ENCODE peak calls at places on chromosomes 7 and 10, in seven cellular contexts. One of them, this sample, is unnamed.

GRCh38 chr7:123570390-123571182 is 13.0 kb upstream of the NDUFA5 start:
- DNase-seq in HAP-1: no peak
- DNase-seq in cardiac muscle cell: peak; percentile 17
- DNase-seq in colonic mucosa: no peak
- DNase-seq in mesendoderm: no peak
- DNase-seq in heart left ventricle: no peak
- DNase-seq in CD8-positive, alpha-beta T cell: no peak
- DNase-seq in this sample: no peak

GRCh38 chr7:4198301-4198700 is 483.8 kb upstream of the FOXK1 start:
- DNase-seq in cardiac muscle cell: no peak
- DNase-seq in mesendoderm: no peak
- DNase-seq in heart left ventricle: no peak
- DNase-seq in CD8-positive, alpha-beta T cell: no peak
- DNase-seq in colonic mucosa: peak; percentile 52
- DNase-seq in HAP-1: no peak
- DNase-seq in this sample: no peak

GRCh38 chr10:98567396-98567795 is 120.7 kb upstream of the HPS1 start:
- DNase-seq in CD8-positive, alpha-beta T cell: no peak
- DNase-seq in cardiac muscle cell: peak; percentile 2
- DNase-seq in heart left ventricle: no peak
- DNase-seq in mesendoderm: no peak
- DNase-seq in colonic mucosa: no peak
- DNase-seq in HAP-1: no peak
- DNase-seq in this sample: no peak

GRCh38 chr10:59055046-59055445 is 121.4 kb upstream of the PHYHIPL start:
- DNase-seq in CD8-positive, alpha-beta T cell: no peak
- DNase-seq in HAP-1: no peak
- DNase-seq in cardiac muscle cell: no peak
- DNase-seq in heart left ventricle: no peak
- DNase-seq in mesendoderm: no peak
- DNase-seq in colonic mucosa: no peak
- DNase-seq in this sample: no peak

GRCh38 chr7:6889252-6889812 is 63.3 kb upstream of the CCZ1B start:
- DNase-seq in heart left ventricle: no peak
- DNase-seq in mesendoderm: no peak
- DNase-seq in CD8-positive, alpha-beta T cell: no peak
- DNase-seq in HAP-1: no peak
- DNase-seq in cardiac muscle cell: no peak
- DNase-seq in colonic mucosa: no peak
- DNase-seq in this sample: no peak

GRCh38 chr7:25032774-25033743 is 53.1 kb upstream of the OSBPL3 start:
- DNase-seq in colonic mucosa: no peak
- DNase-seq in mesendoderm: peak; percentile 31
- DNase-seq in CD8-positive, alpha-beta T cell: no peak
- DNase-seq in HAP-1: no peak
- DNase-seq in heart left ventricle: no peak
- DNase-seq in cardiac muscle cell: no peak
- DNase-seq in this sample: no peak

GRCh38 chr7:134669845-134670373 is 23.3 kb downstream of the BPGM start:
- DNase-seq in HAP-1: peak; percentile 40
- DNase-seq in colonic mucosa: peak; percentile 34
- DNase-seq in heart left ventricle: peak; percentile 23
- DNase-seq in mesendoderm: no peak
- DNase-seq in CD8-positive, alpha-beta T cell: peak; percentile 84
- DNase-seq in cardiac muscle cell: peak; percentile 83
- DNase-seq in this sample: no peak

GRCh38 chr10:54470324-54470631 is 330.8 kb downstream of the PCDH15 start:
- DNase-seq in CD8-positive, alpha-beta T cell: no peak
- DNase-seq in mesendoderm: peak; percentile 3
- DNase-seq in cardiac muscle cell: no peak
- DNase-seq in heart left ventricle: no peak
- DNase-seq in HAP-1: no peak
- DNase-seq in colonic mucosa: no peak
- DNase-seq in this sample: no peak

GRCh38 chr7:35993663-35994622 is 159.1 kb upstream of the EEPD1 start:
- DNase-seq in CD8-positive, alpha-beta T cell: no peak
- DNase-seq in mesendoderm: no peak
- DNase-seq in colonic mucosa: no peak
- DNase-seq in heart left ventricle: no peak
- DNase-seq in cardiac muscle cell: peak; percentile 42
- DNase-seq in HAP-1: no peak
- DNase-seq in this sample: no peak

GRCh38 chr10:95445223-95445836 is 115.8 kb downstream of the SORBS1 start:
- DNase-seq in cardiac muscle cell: peak; percentile 85
- DNase-seq in mesendoderm: no peak
- DNase-seq in heart left ventricle: peak; percentile 85
- DNase-seq in CD8-positive, alpha-beta T cell: no peak
- DNase-seq in HAP-1: no peak
- DNase-seq in colonic mucosa: peak; percentile 76
- DNase-seq in this sample: peak; percentile 60

GRCh38 chr10:14365231-14365744 is 34.6 kb upstream of the FRMD4A start:
- DNase-seq in cardiac muscle cell: no peak
- DNase-seq in CD8-positive, alpha-beta T cell: no peak
- DNase-seq in colonic mucosa: no peak
- DNase-seq in mesendoderm: no peak
- DNase-seq in HAP-1: no peak
- DNase-seq in heart left ventricle: no peak
- DNase-seq in this sample: no peak

GRCh38 chr10:122338609-122339441 is 35.7 kb upstream of the PLEKHA1 start:
- DNase-seq in HAP-1: no peak
- DNase-seq in mesendoderm: no peak
- DNase-seq in colonic mucosa: peak; percentile 79
- DNase-seq in cardiac muscle cell: no peak
- DNase-seq in CD8-positive, alpha-beta T cell: no peak
- DNase-seq in heart left ventricle: no peak
- DNase-seq in this sample: no peak

GRCh38 chr10:74418285-74418872 is 267.4 kb downstream of the ADK start:
- DNase-seq in cardiac muscle cell: no peak
- DNase-seq in colonic mucosa: no peak
- DNase-seq in heart left ventricle: no peak
- DNase-seq in HAP-1: peak; percentile 84
- DNase-seq in CD8-positive, alpha-beta T cell: no peak
- DNase-seq in mesendoderm: peak; percentile 54
- DNase-seq in this sample: no peak

GRCh38 chr10:94308866-94309265 is 53.9 kb downstream of the NOC3L start:
- DNase-seq in CD8-positive, alpha-beta T cell: no peak
- DNase-seq in HAP-1: no peak
- DNase-seq in heart left ventricle: no peak
- DNase-seq in cardiac muscle cell: peak; percentile 21
- DNase-seq in mesendoderm: no peak
- DNase-seq in colonic mucosa: no peak
- DNase-seq in this sample: no peak

GRCh38 chr7:3648276-3648675 is 347.2 kb downstream of the SDK1 start:
- DNase-seq in mesendoderm: no peak
- DNase-seq in HAP-1: no peak
- DNase-seq in colonic mucosa: no peak
- DNase-seq in heart left ventricle: no peak
- DNase-seq in CD8-positive, alpha-beta T cell: no peak
- DNase-seq in cardiac muscle cell: no peak
- DNase-seq in this sample: no peak

GRCh38 chr7:74489997-74490396 is 36.3 kb downstream of the GTF2IRD1 start:
- DNase-seq in colonic mucosa: no peak
- DNase-seq in CD8-positive, alpha-beta T cell: no peak
- DNase-seq in HAP-1: no peak
- DNase-seq in cardiac muscle cell: no peak
- DNase-seq in heart left ventricle: no peak
- DNase-seq in mesendoderm: no peak
- DNase-seq in this sample: no peak

GRCh38 chr7:151688236-151688780 is 168.6 kb upstream of the RHEB start:
- DNase-seq in colonic mucosa: no peak
- DNase-seq in CD8-positive, alpha-beta T cell: no peak
- DNase-seq in heart left ventricle: no peak
- DNase-seq in cardiac muscle cell: no peak
- DNase-seq in mesendoderm: no peak
- DNase-seq in HAP-1: no peak
- DNase-seq in this sample: no peak

GRCh38 chr7:148772297-148773089 is 73.8 kb downstream of the CUL1 start:
- DNase-seq in HAP-1: no peak
- DNase-seq in mesendoderm: peak; percentile 81
- DNase-seq in CD8-positive, alpha-beta T cell: peak; percentile 15
- DNase-seq in heart left ventricle: no peak
- DNase-seq in cardiac muscle cell: peak; percentile 64
- DNase-seq in colonic mucosa: no peak
- DNase-seq in this sample: no peak

GRCh38 chr10:33157108-33157507 is 177.4 kb downstream of the NRP1 start:
- DNase-seq in CD8-positive, alpha-beta T cell: no peak
- DNase-seq in cardiac muscle cell: peak; percentile 81
- DNase-seq in heart left ventricle: no peak
- DNase-seq in mesendoderm: peak; percentile 58
- DNase-seq in colonic mucosa: no peak
- DNase-seq in HAP-1: no peak
- DNase-seq in this sample: no peak

GRCh38 chr10:114492351-114493037 is 88.2 kb upstream of the AFAP1L2 start:
- DNase-seq in colonic mucosa: no peak
- DNase-seq in CD8-positive, alpha-beta T cell: no peak
- DNase-seq in HAP-1: no peak
- DNase-seq in mesendoderm: peak; percentile 33
- DNase-seq in cardiac muscle cell: peak; percentile 49
- DNase-seq in heart left ventricle: no peak
- DNase-seq in this sample: no peak

DNA sequence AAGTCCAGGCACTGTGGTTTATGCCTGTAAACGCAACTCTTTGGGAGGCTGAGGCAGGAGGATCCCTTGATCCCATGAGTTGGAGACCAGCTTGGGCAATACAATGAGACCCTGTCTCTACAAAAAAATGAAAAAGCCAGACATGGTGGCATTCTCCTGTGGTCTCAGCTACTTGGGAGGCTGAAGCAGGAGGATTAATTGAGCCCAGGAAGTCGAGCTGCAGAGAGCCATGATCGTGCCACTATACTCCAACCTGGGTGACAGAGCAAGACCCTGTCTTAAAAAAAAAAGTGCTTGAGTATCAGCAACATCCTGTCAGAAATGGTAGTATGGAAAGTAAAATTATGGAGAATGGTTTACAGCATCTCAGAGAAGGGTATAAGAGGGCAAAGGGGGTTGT is 11.6 kb downstream of the APBB1IP start:
- DNase-seq in CD8-positive, alpha-beta T cell: no peak
- DNase-seq in colonic mucosa: no peak
- DNase-seq in cardiac muscle cell: no peak
- DNase-seq in heart left ventricle: no peak
- DNase-seq in mesendoderm: no peak
- DNase-seq in HAP-1: no peak
- DNase-seq in this sample: no peak
- H3K4me1 ChIP-seq in CD8-positive, alpha-beta T cell: peaks cover 77% of the 10 kb centered on the region
- H3K4me1 ChIP-seq in colonic mucosa: no peaks in the 10 kb centered on the region
- H3K4me1 ChIP-seq in cardiac muscle cell: no peaks in the 10 kb centered on the region
- H3K4me1 ChIP-seq in heart left ventricle: no peaks in the 10 kb centered on the region
- H3K4me1 ChIP-seq in mesendoderm: no peaks in the 10 kb centered on the region
- H3K4me1 ChIP-seq in HAP-1: no peaks in the 10 kb centered on the region
- H3K4me1 ChIP-seq in this sample: no peaks in the 10 kb centered on the region

DNA sequence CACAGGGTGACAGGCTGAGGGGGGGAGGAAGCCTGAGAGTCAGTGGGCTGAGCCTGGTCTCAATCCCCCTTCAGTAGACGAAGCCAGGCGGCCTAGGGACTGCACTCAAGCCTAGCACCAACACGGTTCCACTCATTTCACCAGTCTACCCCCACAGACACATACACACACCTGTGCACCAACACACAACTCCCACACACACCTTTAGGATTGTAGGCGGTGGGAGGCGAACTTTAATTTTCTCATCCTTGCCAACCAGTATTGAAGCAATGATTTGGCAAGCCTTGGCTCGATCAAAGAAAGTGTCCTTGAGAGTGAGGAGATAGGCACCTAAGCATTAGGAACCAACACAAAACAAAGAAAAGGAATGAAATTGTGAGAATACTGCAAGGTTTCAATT is 19.7 kb downstream of the POLR3A start:
- DNase-seq in colonic mucosa: no peak
- DNase-seq in heart left ventricle: no peak
- DNase-seq in HAP-1: no peak
- DNase-seq in cardiac muscle cell: no peak
- DNase-seq in CD8-positive, alpha-beta T cell: no peak
- DNase-seq in mesendoderm: no peak
- DNase-seq in this sample: no peak
- H3K36me3 ChIP-seq in colonic mucosa: peaks cover 19% of the 10 kb centered on the region
- H3K36me3 ChIP-seq in heart left ventricle: peaks cover 91% of the 10 kb centered on the region
- H3K36me3 ChIP-seq in HAP-1: peaks cover 85% of the 10 kb centered on the region
- H3K36me3 ChIP-seq in cardiac muscle cell: peaks cover 73% of the 10 kb centered on the region
- H3K36me3 ChIP-seq in CD8-positive, alpha-beta T cell: peaks cover 67% of the 10 kb centered on the region
- H3K36me3 ChIP-seq in mesendoderm: peaks cover 18% of the 10 kb centered on the region
- H3K36me3 ChIP-seq in this sample: peaks cover 72% of the 10 kb centered on the region

GRCh38 chr7:143387156-143387975 is 6.2 kb downstream of the ZYX start:
- DNase-seq in mesendoderm: no peak
- DNase-seq in HAP-1: no peak
- DNase-seq in colonic mucosa: no peak
- DNase-seq in heart left ventricle: no peak
- DNase-seq in cardiac muscle cell: peak; percentile 18
- DNase-seq in CD8-positive, alpha-beta T cell: no peak
- DNase-seq in this sample: no peak

GRCh38 chr7:143390098-143390772 is 9.1 kb downstream of the ZYX start:
- DNase-seq in colonic mucosa: no peak
- DNase-seq in heart left ventricle: no peak
- DNase-seq in HAP-1: no peak
- DNase-seq in CD8-positive, alpha-beta T cell: no peak
- DNase-seq in mesendoderm: no peak
- DNase-seq in cardiac muscle cell: peak; percentile 8
- DNase-seq in this sample: no peak

GRCh38 chr7:143389316-143390097 is 8.4 kb downstream of the ZYX start:
- DNase-seq in HAP-1: no peak
- DNase-seq in CD8-positive, alpha-beta T cell: no peak
- DNase-seq in cardiac muscle cell: peak; percentile 15
- DNase-seq in colonic mucosa: no peak
- DNase-seq in mesendoderm: no peak
- DNase-seq in heart left ventricle: no peak
- DNase-seq in this sample: no peak

GRCh38 chr7:143388051-143388450 is 6.9 kb downstream of the ZYX start:
- DNase-seq in CD8-positive, alpha-beta T cell: no peak
- DNase-seq in mesendoderm: no peak
- DNase-seq in colonic mucosa: no peak
- DNase-seq in heart left ventricle: no peak
- DNase-seq in HAP-1: no peak
- DNase-seq in cardiac muscle cell: no peak
- DNase-seq in this sample: no peak

DNA sequence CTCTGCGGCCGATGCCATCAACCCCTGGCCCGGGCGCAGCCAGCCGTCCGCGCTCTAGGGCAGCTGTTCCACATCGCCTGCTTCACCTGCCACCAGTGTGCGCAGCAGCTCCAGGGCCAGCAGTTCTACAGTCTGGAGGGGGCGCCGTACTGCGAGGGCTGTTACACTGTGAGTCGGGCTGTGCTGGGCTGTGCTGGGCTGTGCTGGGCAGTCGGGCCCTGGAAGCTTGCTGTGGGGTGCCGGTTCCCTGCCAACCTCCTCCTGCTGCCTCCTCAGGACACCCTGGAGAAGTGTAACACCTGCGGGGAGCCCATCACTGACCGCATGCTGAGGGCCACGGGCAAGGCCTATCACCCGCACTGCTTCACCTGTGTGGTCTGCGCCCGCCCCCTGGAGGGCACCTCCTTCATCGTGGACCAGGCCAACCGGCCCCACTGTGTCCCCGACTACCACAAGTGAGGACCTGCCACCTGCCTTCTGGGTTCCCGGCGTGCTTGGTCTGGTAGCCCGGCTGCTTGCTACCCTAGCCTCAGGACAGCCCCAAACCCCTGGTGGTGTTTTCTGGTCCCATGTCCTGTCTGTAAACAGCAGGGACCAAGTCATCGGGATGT is 7.5 kb downstream of the ZYX start:
- DNase-seq in CD8-positive, alpha-beta T cell: no peak
- DNase-seq in heart left ventricle: no peak
- DNase-seq in colonic mucosa: no peak
- DNase-seq in mesendoderm: no peak
- DNase-seq in HAP-1: no peak
- DNase-seq in cardiac muscle cell: peak; percentile 6
- DNase-seq in this sample: no peak
- H3K4me1 ChIP-seq in CD8-positive, alpha-beta T cell: peaks cover 43% of the 10 kb centered on the region
- H3K4me1 ChIP-seq in heart left ventricle: peaks cover 77% of the 10 kb centered on the region
- H3K4me1 ChIP-seq in colonic mucosa: peaks cover 6% of the 10 kb centered on the region
- H3K4me1 ChIP-seq in mesendoderm: peaks cover 9% of the 10 kb centered on the region
- H3K4me1 ChIP-seq in HAP-1: peaks cover 6% of the 10 kb centered on the region
- H3K4me1 ChIP-seq in cardiac muscle cell: peaks cover 5% of the 10 kb centered on the region
- H3K4me1 ChIP-seq in this sample: peaks cover 98% of the 10 kb centered on the region

GRCh38 chr7:99621271-99621670 is 4.5 kb downstream of the ZSCAN25 start:
- DNase-seq in heart left ventricle: no peak
- DNase-seq in CD8-positive, alpha-beta T cell: no peak
- DNase-seq in colonic mucosa: no peak
- DNase-seq in mesendoderm: no peak
- DNase-seq in cardiac muscle cell: no peak
- DNase-seq in HAP-1: no peak
- DNase-seq in this sample: no peak
- H3K36me3 ChIP-seq in heart left ventricle: peaks cover 79% of the 10 kb centered on the region
- H3K36me3 ChIP-seq in CD8-positive, alpha-beta T cell: peaks cover 58% of the 10 kb centered on the region
- H3K36me3 ChIP-seq in colonic mucosa: peaks cover 6% of the 10 kb centered on the region
- H3K36me3 ChIP-seq in mesendoderm: peaks cover 20% of the 10 kb centered on the region
- H3K36me3 ChIP-seq in cardiac muscle cell: peaks cover 64% of the 10 kb centered on the region
- H3K36me3 ChIP-seq in HAP-1: peaks cover 76% of the 10 kb centered on the region
- H3K36me3 ChIP-seq in this sample: peaks cover 68% of the 10 kb centered on the region

This sample was measured in thoracic aorta.